ENCODE peak calls at places on chromosome 18, in four cellular contexts. One of them, this sample, is unnamed.

GRCh38 chr18:13070460-13070859 is 79.3 kb downstream of the CEP192 start:
- DNase-seq in coronary artery: no peak
- DNase-seq in ACHN: no peak
- DNase-seq in SJSA1: no peak
- DNase-seq in this sample: no peak

GRCh38 chr18:56284319-56284718 is 354.1 kb downstream of the TXNL1 start:
- DNase-seq in coronary artery: no peak
- DNase-seq in ACHN: no peak
- DNase-seq in SJSA1: no peak
- DNase-seq in this sample: no peak

GRCh38 chr18:79507546-79508480 is 112.1 kb downstream of the NFATC1 start:
- DNase-seq in SJSA1: peak
- DNase-seq in ACHN: peak
- DNase-seq in coronary artery: peak
- DNase-seq in this sample: no peak

GRCh38 chr18:75226301-75226955 is 15.8 kb downstream of the TSHZ1 start:
- DNase-seq in SJSA1: no peak
- DNase-seq in coronary artery: no peak
- DNase-seq in ACHN: peak
- DNase-seq in this sample: no peak

GRCh38 chr18:74669136-74669798 is 71.6 kb downstream of the ZNF407 start:
- DNase-seq in SJSA1: no peak
- DNase-seq in coronary artery: no peak
- DNase-seq in ACHN: no peak
- DNase-seq in this sample: no peak

GRCh38 chr18:57781128-57781463 is 22.0 kb downstream of the ATP8B1 start:
- DNase-seq in SJSA1: no peak
- DNase-seq in coronary artery: no peak
- DNase-seq in ACHN: peak
- DNase-seq in this sample: no peak

GRCh38 chr18:22558945-22559385 is 141.2 kb upstream of the CTAGE1 start:
- DNase-seq in coronary artery: peak
- DNase-seq in ACHN: peak
- DNase-seq in SJSA1: peak
- DNase-seq in this sample: no peak

GRCh38 chr18:2526320-2526719 is 45.0 kb downstream of the METTL4 start:
- DNase-seq in ACHN: no peak
- DNase-seq in SJSA1: no peak
- DNase-seq in coronary artery: no peak
- DNase-seq in this sample: no peak

GRCh38 chr18:54801374-54801773 is 26.9 kb upstream of the RAB27B start:
- DNase-seq in ACHN: no peak
- DNase-seq in SJSA1: no peak
- DNase-seq in coronary artery: no peak
- DNase-seq in this sample: no peak

GRCh38 chr18:33560686-33561370 is 17.2 kb upstream of the ASXL3 start:
- DNase-seq in ACHN: peak
- DNase-seq in SJSA1: no peak
- DNase-seq in coronary artery: no peak
- DNase-seq in this sample: no peak

GRCh38 chr18:12811191-12811950 is 72.7 kb downstream of the PTPN2 start:
- DNase-seq in SJSA1: no peak
- DNase-seq in ACHN: no peak
- DNase-seq in coronary artery: no peak
- DNase-seq in this sample: no peak

GRCh38 chr18:67794512-67794911 is 278.0 kb upstream of the DSEL start:
- DNase-seq in ACHN: no peak
- DNase-seq in coronary artery: no peak
- DNase-seq in SJSA1: no peak
- DNase-seq in this sample: no peak